ENCODE peak calls at places on chromosomes 2 and 18, in nine cellular contexts. One of them, this sample, is unnamed.

GRCh38 chr2:172094319-172095145 is 8.2 kb downstream of the DLX2 start:
- DNase-seq in upper lobe of left lung: no peak
- DNase-seq in right lobe of liver: no peak
- DNase-seq in transverse colon: no peak
- DNase-seq in Peyer's patch: peak
- DNase-seq in uterus: no peak
- DNase-seq in body of pancreas: no peak
- DNase-seq in heart left ventricle: no peak
- DNase-seq in breast epithelium: no peak
- DNase-seq in this sample: peak

GRCh38 chr2:40348665-40349064 is 103.2 kb downstream of the SLC8A1 start:
- DNase-seq in upper lobe of left lung: no peak
- DNase-seq in right lobe of liver: no peak
- DNase-seq in transverse colon: no peak
- DNase-seq in Peyer's patch: no peak
- DNase-seq in uterus: no peak
- DNase-seq in body of pancreas: no peak
- DNase-seq in heart left ventricle: no peak
- DNase-seq in breast epithelium: no peak
- DNase-seq in this sample: no peak

GRCh38 chr2:138712212-138712979 is 67.8 kb downstream of the NXPH2 start:
- DNase-seq in upper lobe of left lung: no peak
- DNase-seq in right lobe of liver: no peak
- DNase-seq in transverse colon: no peak
- DNase-seq in Peyer's patch: no peak
- DNase-seq in uterus: no peak
- DNase-seq in body of pancreas: no peak
- DNase-seq in heart left ventricle: no peak
- DNase-seq in breast epithelium: no peak
- DNase-seq in this sample: no peak

GRCh38 chr2:127066942-127067341 is 40.0 kb downstream of the BIN1 start:
- DNase-seq in upper lobe of left lung: peak
- DNase-seq in right lobe of liver: no peak
- DNase-seq in transverse colon: peak
- DNase-seq in Peyer's patch: peak
- DNase-seq in uterus: peak
- DNase-seq in body of pancreas: peak
- DNase-seq in heart left ventricle: peak
- DNase-seq in breast epithelium: no peak
- DNase-seq in this sample: peak

GRCh38 chr2:174873457-174873856 is 109.2 kb upstream of the CHRNA1 start:
- DNase-seq in upper lobe of left lung: no peak
- DNase-seq in right lobe of liver: no peak
- DNase-seq in transverse colon: no peak
- DNase-seq in Peyer's patch: no peak
- DNase-seq in uterus: no peak
- DNase-seq in body of pancreas: no peak
- DNase-seq in heart left ventricle: no peak
- DNase-seq in breast epithelium: no peak
- DNase-seq in this sample: no peak

GRCh38 chr2:150350500-150350899 is 137.0 kb downstream of the RND3 start:
- DNase-seq in upper lobe of left lung: no peak
- DNase-seq in right lobe of liver: no peak
- DNase-seq in transverse colon: no peak
- DNase-seq in Peyer's patch: no peak
- DNase-seq in uterus: no peak
- DNase-seq in body of pancreas: no peak
- DNase-seq in heart left ventricle: no peak
- DNase-seq in breast epithelium: no peak
- DNase-seq in this sample: no peak

GRCh38 chr2:238166391-238167343 is 7.9 kb downstream of the ERFE start:
- DNase-seq in upper lobe of left lung: no peak
- DNase-seq in right lobe of liver: no peak
- DNase-seq in transverse colon: no peak
- DNase-seq in Peyer's patch: peak
- DNase-seq in uterus: no peak
- DNase-seq in body of pancreas: peak
- DNase-seq in heart left ventricle: no peak
- DNase-seq in breast epithelium: no peak
- DNase-seq in this sample: no peak

GRCh38 chr2:59232394-59233165 is 991.5 kb upstream of the FANCL start:
- DNase-seq in upper lobe of left lung: no peak
- DNase-seq in right lobe of liver: no peak
- DNase-seq in transverse colon: no peak
- DNase-seq in Peyer's patch: no peak
- DNase-seq in uterus: no peak
- DNase-seq in body of pancreas: no peak
- DNase-seq in heart left ventricle: no peak
- DNase-seq in breast epithelium: no peak
- DNase-seq in this sample: no peak

GRCh38 chr18:9354256-9354655 is 19.7 kb downstream of the TWSG1 start:
- DNase-seq in upper lobe of left lung: no peak
- DNase-seq in right lobe of liver: no peak
- DNase-seq in transverse colon: no peak
- DNase-seq in Peyer's patch: no peak
- DNase-seq in uterus: no peak
- DNase-seq in body of pancreas: no peak
- DNase-seq in heart left ventricle: no peak
- DNase-seq in breast epithelium: no peak
- DNase-seq in this sample: no peak

GRCh38 chr2:175690113-175690716 is 311.9 kb downstream of the LNPK start:
- DNase-seq in upper lobe of left lung: no peak
- DNase-seq in right lobe of liver: no peak
- DNase-seq in transverse colon: peak
- DNase-seq in Peyer's patch: peak
- DNase-seq in uterus: no peak
- DNase-seq in body of pancreas: peak
- DNase-seq in heart left ventricle: no peak
- DNase-seq in breast epithelium: no peak
- DNase-seq in this sample: peak

GRCh38 chr2:117128471-117128870 is 686.0 kb upstream of the DDX18 start:
- DNase-seq in upper lobe of left lung: no peak
- DNase-seq in right lobe of liver: no peak
- DNase-seq in transverse colon: no peak
- DNase-seq in Peyer's patch: no peak
- DNase-seq in uterus: no peak
- DNase-seq in body of pancreas: no peak
- DNase-seq in heart left ventricle: no peak
- DNase-seq in breast epithelium: no peak
- DNase-seq in this sample: no peak

GRCh38 chr2:23850564-23851256 is 76.2 kb downstream of the ATAD2B start:
- DNase-seq in upper lobe of left lung: no peak
- DNase-seq in right lobe of liver: no peak
- DNase-seq in transverse colon: no peak
- DNase-seq in Peyer's patch: no peak
- DNase-seq in uterus: no peak
- DNase-seq in body of pancreas: no peak
- DNase-seq in heart left ventricle: no peak
- DNase-seq in breast epithelium: no peak
- DNase-seq in this sample: no peak

GRCh38 chr18:26771524-26771923 is 94.0 kb downstream of the AQP4 start:
- DNase-seq in upper lobe of left lung: peak
- DNase-seq in right lobe of liver: no peak
- DNase-seq in transverse colon: no peak
- DNase-seq in Peyer's patch: no peak
- DNase-seq in uterus: no peak
- DNase-seq in body of pancreas: peak
- DNase-seq in heart left ventricle: no peak
- DNase-seq in breast epithelium: no peak
- DNase-seq in this sample: no peak

GRCh38 chr2:202721621-202722020 is 86.9 kb downstream of the FAM117B start:
- DNase-seq in upper lobe of left lung: no peak
- DNase-seq in right lobe of liver: no peak
- DNase-seq in transverse colon: no peak
- DNase-seq in Peyer's patch: no peak
- DNase-seq in uterus: no peak
- DNase-seq in body of pancreas: no peak
- DNase-seq in heart left ventricle: no peak
- DNase-seq in breast epithelium: no peak
- DNase-seq in this sample: no peak

GRCh38 chr2:133433455-133434451 is 134.5 kb downstream of the NCKAP5 start:
- DNase-seq in upper lobe of left lung: no peak
- DNase-seq in right lobe of liver: no peak
- DNase-seq in transverse colon: no peak
- DNase-seq in Peyer's patch: no peak
- DNase-seq in uterus: no peak
- DNase-seq in body of pancreas: no peak
- DNase-seq in heart left ventricle: no peak
- DNase-seq in breast epithelium: no peak
- DNase-seq in this sample: no peak

GRCh38 chr18:39909706-39910105 is 2045.3 kb upstream of the PIK3C3 start:
- DNase-seq in upper lobe of left lung: no peak
- DNase-seq in right lobe of liver: no peak
- DNase-seq in transverse colon: no peak
- DNase-seq in Peyer's patch: no peak
- DNase-seq in uterus: no peak
- DNase-seq in body of pancreas: no peak
- DNase-seq in heart left ventricle: no peak
- DNase-seq in breast epithelium: no peak
- DNase-seq in this sample: no peak

GRCh38 chr2:95760839-95761525 is 169.2 kb downstream of the TRIM43 start:
- DNase-seq in upper lobe of left lung: no peak
- DNase-seq in right lobe of liver: no peak
- DNase-seq in transverse colon: no peak
- DNase-seq in Peyer's patch: no peak
- DNase-seq in uterus: no peak
- DNase-seq in body of pancreas: no peak
- DNase-seq in heart left ventricle: no peak
- DNase-seq in breast epithelium: no peak
- DNase-seq in this sample: no peak

GRCh38 chr2:173583196-173583595 is 228.5 kb downstream of the CDCA7 start:
- DNase-seq in upper lobe of left lung: no peak
- DNase-seq in right lobe of liver: peak
- DNase-seq in transverse colon: no peak
- DNase-seq in Peyer's patch: no peak
- DNase-seq in uterus: no peak
- DNase-seq in body of pancreas: no peak
- DNase-seq in heart left ventricle: no peak
- DNase-seq in breast epithelium: no peak
- DNase-seq in this sample: no peak

GRCh38 chr2:235551965-235552364 is 58.1 kb downstream of the AGAP1 start:
- DNase-seq in upper lobe of left lung: peak
- DNase-seq in right lobe of liver: peak
- DNase-seq in transverse colon: peak
- DNase-seq in Peyer's patch: peak
- DNase-seq in uterus: no peak
- DNase-seq in body of pancreas: peak
- DNase-seq in heart left ventricle: peak
- DNase-seq in breast epithelium: no peak
- DNase-seq in this sample: no peak

GRCh38 chr2:38523728-38524437 is 78.8 kb downstream of the HNRNPLL start:
- DNase-seq in upper lobe of left lung: no peak
- DNase-seq in right lobe of liver: no peak
- DNase-seq in transverse colon: no peak
- DNase-seq in Peyer's patch: no peak
- DNase-seq in uterus: no peak
- DNase-seq in body of pancreas: no peak
- DNase-seq in heart left ventricle: no peak
- DNase-seq in breast epithelium: no peak
- DNase-seq in this sample: no peak
- TF ChIP-seq CTCF in upper lobe of left lung: no peak
- TF ChIP-seq CTCF in right lobe of liver: no peak
- TF ChIP-seq CTCF in transverse colon: no peak
- TF ChIP-seq CTCF in Peyer's patch: no peak
- TF ChIP-seq CTCF in uterus: no peak
- TF ChIP-seq CTCF in body of pancreas: no peak
- TF ChIP-seq CTCF in heart left ventricle: no peak
- TF ChIP-seq CTCF in breast epithelium: no peak
- TF ChIP-seq CTCF in this sample: no peak

GRCh38 chr2:85772019-85772745 is 18.4 kb downstream of the ATOH8 start:
- DNase-seq in upper lobe of left lung: peak
- DNase-seq in right lobe of liver: peak
- DNase-seq in transverse colon: peak
- DNase-seq in Peyer's patch: peak
- DNase-seq in uterus: peak
- DNase-seq in body of pancreas: peak
- DNase-seq in heart left ventricle: peak
- DNase-seq in breast epithelium: peak
- DNase-seq in this sample: peak
- H3K4me3 ChIP-seq in upper lobe of left lung: no peak
- H3K4me3 ChIP-seq in right lobe of liver: peak
- H3K4me3 ChIP-seq in transverse colon: no peak
- H3K4me3 ChIP-seq in Peyer's patch: peak
- H3K4me3 ChIP-seq in uterus: peak
- H3K4me3 ChIP-seq in body of pancreas: no peak
- H3K4me3 ChIP-seq in heart left ventricle: peak
- H3K4me3 ChIP-seq in breast epithelium: peak
- H3K4me3 ChIP-seq in this sample: no peak

GRCh38 chr2:195660265-195660890 is 3.4 kb downstream of the SLC39A10 start:
- DNase-seq in upper lobe of left lung: peak
- DNase-seq in right lobe of liver: peak
- DNase-seq in transverse colon: peak
- DNase-seq in Peyer's patch: peak
- DNase-seq in uterus: peak
- DNase-seq in body of pancreas: peak
- DNase-seq in heart left ventricle: peak
- DNase-seq in breast epithelium: peak
- DNase-seq in this sample: peak

GRCh38 chr2:195657634-195658540 is 861 bp downstream of the SLC39A10 start:
- DNase-seq in upper lobe of left lung: peak
- DNase-seq in right lobe of liver: peak
- DNase-seq in transverse colon: peak
- DNase-seq in Peyer's patch: peak
- DNase-seq in uterus: peak
- DNase-seq in body of pancreas: peak
- DNase-seq in heart left ventricle: peak
- DNase-seq in breast epithelium: peak
- DNase-seq in this sample: peak

GRCh38 chr2:195656859-195657633 is at the start of gene SLC39A10:
- DNase-seq in upper lobe of left lung: peak
- DNase-seq in right lobe of liver: peak
- DNase-seq in transverse colon: peak
- DNase-seq in Peyer's patch: peak
- DNase-seq in uterus: peak
- DNase-seq in body of pancreas: peak
- DNase-seq in heart left ventricle: peak
- DNase-seq in breast epithelium: peak
- DNase-seq in this sample: peak

GRCh38 chr2:195659114-195659513 is 2.1 kb downstream of the SLC39A10 start:
- DNase-seq in upper lobe of left lung: no peak
- DNase-seq in right lobe of liver: no peak
- DNase-seq in transverse colon: no peak
- DNase-seq in Peyer's patch: no peak
- DNase-seq in uterus: no peak
- DNase-seq in body of pancreas: no peak
- DNase-seq in heart left ventricle: no peak
- DNase-seq in breast epithelium: no peak
- DNase-seq in this sample: no peak

GRCh38 chr2:195658541-195658890 is 1.5 kb downstream of the SLC39A10 start:
- DNase-seq in upper lobe of left lung: no peak
- DNase-seq in right lobe of liver: no peak
- DNase-seq in transverse colon: no peak
- DNase-seq in Peyer's patch: no peak
- DNase-seq in uterus: no peak
- DNase-seq in body of pancreas: peak
- DNase-seq in heart left ventricle: no peak
- DNase-seq in breast epithelium: no peak
- DNase-seq in this sample: no peak
- TF ChIP-seq POLR2A in upper lobe of left lung: no peak
- TF ChIP-seq POLR2A in right lobe of liver: no peak
- TF ChIP-seq POLR2A in transverse colon: no peak
- TF ChIP-seq POLR2A in Peyer's patch: no peak
- TF ChIP-seq POLR2A in uterus: no peak
- TF ChIP-seq POLR2A in body of pancreas: no peak
- TF ChIP-seq POLR2A in heart left ventricle: no peak
- TF ChIP-seq POLR2A in breast epithelium: no peak
- TF ChIP-seq POLR2A in this sample: no peak

GRCh38 chr2:10260130-10260529 is 42.6 kb upstream of the HPCAL1 start:
- DNase-seq in upper lobe of left lung: no peak
- DNase-seq in right lobe of liver: no peak
- DNase-seq in transverse colon: peak
- DNase-seq in Peyer's patch: peak
- DNase-seq in uterus: no peak
- DNase-seq in body of pancreas: no peak
- DNase-seq in heart left ventricle: no peak
- DNase-seq in breast epithelium: no peak
- DNase-seq in this sample: no peak
- TF ChIP-seq CTCF in upper lobe of left lung: no peak
- TF ChIP-seq CTCF in right lobe of liver: peak
- TF ChIP-seq CTCF in transverse colon: peak
- TF ChIP-seq CTCF in Peyer's patch: peak
- TF ChIP-seq CTCF in uterus: no peak
- TF ChIP-seq CTCF in body of pancreas: no peak
- TF ChIP-seq CTCF in heart left ventricle: no peak
- TF ChIP-seq CTCF in breast epithelium: no peak
- TF ChIP-seq CTCF in this sample: no peak

This sample was measured in lower leg skin.